ENCODE peak calls at places on chromosomes 7 and 10, in nine cellular contexts. P is pancreas; B is left ventricle myocardium superior; L is heart left ventricle; N is CD4-positive, alpha-beta T cell; C is mucosa of gallbladder; X is effector CD4-positive, alpha-beta T cell; H is LoVo; G is neural crest cell. Q is an unnamed sample.

GRCh38 chr7:27774717-27775328 is 34.9 kb downstream of the TAX1BP1 start:
- DNase-seq in P (no peak), B (no peak), L (no peak), N (no peak), C (no peak), X (no peak), H (peak), G (no peak), Q (no peak)

GRCh38 chr7:136803028-136803427 is 65.4 kb upstream of the CHRM2 start:
- DNase-seq in P (no peak), B (no peak), L (no peak), N (no peak), C (no peak), X (no peak), H (no peak), G (no peak), Q (no peak)

GRCh38 chr10:132663666-132664365 is 122.1 kb downstream of the NKX6-2 start:
- DNase-seq in P (no peak), B (no peak), L (no peak), N (no peak), C (no peak), X (no peak), H (no peak), G (no peak), Q (no peak)

GRCh38 chr10:87979847-87980246 is 116.4 kb downstream of the PTEN start:
- DNase-seq in P (no peak), B (no peak), L (no peak), N (no peak), C (no peak), X (no peak), H (no peak), G (no peak), Q (no peak)

GRCh38 chr10:78319371-78319770 is 285.7 kb downstream of the RPS24 start:
- DNase-seq in P (no peak), B (no peak), L (no peak), N (no peak), C (peak), X (no peak), H (no peak), G (no peak), Q (peak)

GRCh38 chr10:83539528-83540308 is 599.6 kb upstream of the GHITM start:
- DNase-seq in P (peak), B (peak), L (peak), N (no peak), C (peak), X (no peak), H (no peak), G (no peak), Q (no peak)

GRCh38 chr10:71852335-71852937 is 1.4 kb upstream of the PSAP start:
- DNase-seq in P (peak), B (peak), L (peak), N (no peak), C (no peak), X (no peak), H (no peak), G (no peak), Q (no peak)

GRCh38 chr10:102509387-102509786 is 5.6 kb downstream of the SUFU start:
- DNase-seq in P (no peak), B (no peak), L (no peak), N (no peak), C (no peak), X (no peak), H (no peak), G (no peak), Q (no peak)

GRCh38 chr7:4607321-4607729 is 74.8 kb upstream of the FOXK1 start:
- DNase-seq in P (no peak), B (no peak), L (no peak), N (no peak), C (no peak), X (no peak), H (no peak), G (no peak), Q (no peak)

GRCh38 chr7:36128448-36129047 is 24.5 kb upstream of the EEPD1 start:
- DNase-seq in P (peak), B (peak), L (peak), N (no peak), C (peak), X (no peak), H (peak), G (peak), Q (no peak)

GRCh38 chr10:95508730-95509129 is 52.4 kb downstream of the SORBS1 start:
- DNase-seq in P (no peak), B (no peak), L (no peak), N (no peak), C (no peak), X (no peak), H (no peak), G (no peak), Q (no peak)